ENCODE peak calls at places on chromosomes 7 and 10, in eight cellular contexts. Y, N, L, M, T, P, A and K are unnamed samples.

GRCh38 chr7:37815969-37816371 is 32.4 kb upstream of the NME8 start:
- DNase-seq in A (no peak), M (no peak), T (no peak), L (no peak), Y (no peak), N (no peak), P (no peak), K (no peak)

GRCh38 chr10:63133787-63134557 is 844 bp downstream of the NRBF2 start:
- DNase-seq in T (no peak), P (no peak), L (peak), N (no peak), A (no peak), Y (no peak), M (no peak), K (peak)

GRCh38 chr7:101686030-101686429 is 56.9 kb upstream of the MYL10 start:
- DNase-seq in N (no peak), T (no peak), P (no peak), Y (no peak), L (no peak), A (no peak), M (no peak), K (no peak)

GRCh38 chr7:105647591-105647990 is 66.3 kb upstream of the EFCAB10 start:
- DNase-seq in M (no peak), T (no peak), P (no peak), Y (no peak), N (peak), A (no peak), L (no peak), K (no peak)

GRCh38 chr7:20304366-20304765 is 26.3 kb upstream of the ITGB8 start:
- DNase-seq in L (no peak), Y (no peak), N (no peak), A (no peak), T (no peak), P (no peak), M (no peak), K (no peak)

GRCh38 chr7:50332241-50333176 is 28.0 kb downstream of the IKZF1 start:
- DNase-seq in N (no peak), A (no peak), L (no peak), T (no peak), M (no peak), Y (no peak), P (no peak), K (no peak)

GRCh38 chr7:132216847-132217246 is 359.4 kb downstream of the PLXNA4 start:
- DNase-seq in N (no peak), L (no peak), T (no peak), A (no peak), Y (no peak), P (no peak), M (no peak), K (no peak)

GRCh38 chr10:17029581-17030271 is 99.9 kb downstream of the CUBN start:
- DNase-seq in T (peak), P (no peak), Y (peak), A (no peak), L (peak), N (peak), M (no peak), K (peak)

GRCh38 chr10:77873558-77874380 is 52.8 kb downstream of the DLG5 start:
- DNase-seq in A (no peak), N (peak), T (no peak), M (peak), P (peak), Y (peak), L (peak), K (peak)

GRCh38 chr7:158581440-158582088 is 6.1 kb downstream of the PTPRN2 start:
- DNase-seq in T (no peak), N (no peak), M (no peak), Y (no peak), L (no peak), P (no peak), A (no peak), K (no peak)

GRCh38 chr7:45203459-45203858 is 45.9 kb downstream of the RAMP3 start:
- DNase-seq in A (no peak), T (no peak), N (no peak), L (no peak), Y (no peak), M (no peak), P (no peak), K (no peak)

GRCh38 chr10:27252267-27253000 is 11.8 kb upstream of the ACBD5 start:
- DNase-seq in Y (peak), P (peak), M (no peak), L (peak), T (no peak), A (no peak), N (no peak), K (peak)

GRCh38 chr7:87702326-87702725 is 74.1 kb downstream of the RUNDC3B start:
- DNase-seq in P (no peak), A (no peak), N (no peak), T (no peak), L (peak), M (no peak), Y (no peak), K (peak)

GRCh38 chr7:155753446-155753965 is 58.8 kb downstream of the SHH start:
- DNase-seq in T (no peak), P (no peak), N (no peak), M (no peak), A (no peak), L (no peak), Y (no peak), K (no peak)
- H3K4me3 ChIP-seq in T (no peak), P (peak), N (no peak), M (no peak), A (no peak), L (no peak), Y (no peak), K (no peak)

GRCh38 chr10:3027866-3028265 is 39.5 kb upstream of the PFKP start:
- DNase-seq in P (no peak), L (no peak), N (no peak), A (no peak), M (no peak), Y (no peak), T (no peak), K (no peak)

GRCh38 chr10:3033925-3034324 is 33.4 kb upstream of the PFKP start:
- DNase-seq in N (no peak), A (no peak), T (no peak), P (no peak), L (no peak), Y (no peak), M (no peak), K (no peak)

GRCh38 chr10:3031490-3031889 is 35.9 kb upstream of the PFKP start:
- DNase-seq in T (no peak), L (no peak), M (no peak), N (no peak), P (no peak), Y (no peak), A (no peak), K (no peak)

GRCh38 chr10:3028444-3028843 is 38.9 kb upstream of the PFKP start:
- DNase-seq in P (no peak), N (no peak), Y (no peak), L (no peak), T (no peak), M (no peak), A (no peak), K (no peak)

DNA sequence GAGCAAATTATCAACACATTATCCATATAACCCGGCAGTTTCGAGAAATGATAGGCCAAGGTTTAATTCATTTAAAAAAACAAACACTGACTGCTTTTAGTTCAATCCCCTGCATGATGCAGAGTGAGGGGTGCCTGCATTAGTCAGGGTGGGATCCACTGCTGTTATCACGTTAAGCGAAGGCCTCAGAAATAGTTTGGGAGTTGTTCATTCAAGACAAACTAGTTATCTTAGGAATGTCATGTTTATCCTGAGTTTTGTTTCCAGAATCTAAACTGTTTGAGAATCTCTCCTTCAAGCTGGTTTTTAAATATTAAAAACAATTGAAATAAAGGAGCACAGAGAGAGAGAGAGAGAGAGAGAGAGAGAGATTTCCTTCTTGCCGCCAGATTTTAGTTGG is 36.6 kb upstream of the PFKP start:
- DNase-seq in L (no peak), T (no peak), Y (no peak), P (no peak), N (no peak), M (no peak), A (no peak), K (no peak)
- TF ChIP-seq CTCF in L (no peak), T (no peak), Y (no peak), P (no peak), N (no peak), M (no peak), A (no peak), K (no peak)

GRCh38 chr10:119029613-119030420 is at the start of gene NANOS1:
- DNase-seq in P (no peak), Y (peak), N (no peak), T (no peak), M (no peak), L (no peak), A (no peak), K (peak)
- H3K4me3 ChIP-seq in P (peak), Y (peak), N (peak), T (peak), M (peak), L (peak), A (peak), K (peak)

GRCh38 chr7:72161534-72161933 is 250.6 kb downstream of the CALN1 start:
- DNase-seq in A (no peak), M (no peak), T (no peak), N (no peak), P (no peak), L (no peak), Y (no peak), K (no peak)
- TF ChIP-seq CTCF in A (no peak), M (no peak), T (peak), N (peak), P (peak), L (no peak), Y (no peak), K (no peak)

DNA sequence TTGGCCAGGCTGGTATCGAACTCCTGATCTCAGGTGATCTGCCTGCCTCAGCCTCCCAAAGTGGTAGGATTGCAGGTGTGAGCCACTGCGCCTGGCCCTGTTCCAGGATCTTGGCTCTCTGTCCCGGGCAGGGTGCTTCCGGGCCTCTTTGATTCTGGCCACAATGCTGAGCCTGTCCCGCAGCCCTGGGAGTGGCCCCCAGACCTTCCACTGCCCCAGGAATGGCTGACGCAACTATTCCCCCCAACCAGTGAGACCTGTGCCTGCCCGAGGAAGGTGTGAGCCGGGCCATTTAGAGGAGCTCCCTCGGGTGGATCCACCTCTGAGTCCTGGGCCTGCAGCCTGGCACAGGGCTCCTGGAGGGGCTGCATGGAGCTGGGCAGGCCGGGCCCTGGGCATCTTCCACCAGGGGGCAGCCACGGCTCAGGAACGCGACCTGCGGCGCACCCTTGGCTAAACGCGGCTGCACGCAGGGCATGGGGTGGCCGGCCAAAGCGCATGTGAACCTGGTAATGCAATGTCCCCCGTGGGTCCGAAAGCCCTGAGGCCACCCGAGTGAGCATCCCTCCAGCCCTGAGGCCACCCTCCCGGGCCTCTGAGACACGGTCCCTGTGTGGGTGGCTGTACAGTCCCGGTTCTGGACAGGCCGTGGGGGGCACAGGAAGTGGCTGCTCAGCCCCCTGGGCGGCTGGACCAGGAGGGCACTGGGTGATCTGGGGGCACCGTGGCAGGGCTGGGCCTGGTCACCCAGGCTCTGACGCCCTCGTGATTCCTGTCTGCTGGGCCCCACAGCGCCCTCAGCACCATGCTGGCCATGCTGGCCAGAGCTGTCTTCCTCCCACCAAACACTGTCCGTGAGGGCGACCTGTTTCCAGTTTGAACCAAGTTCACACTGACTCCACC is 24.8 kb downstream of the GRIFIN start:
- DNase-seq in A (no peak), L (peak), M (no peak), T (peak), Y (peak), P (no peak), N (peak), K (peak)
- H3K4me3 ChIP-seq in A (peak), L (peak), M (peak), T (peak), Y (peak), P (no peak), N (peak), K (peak)

DNA sequence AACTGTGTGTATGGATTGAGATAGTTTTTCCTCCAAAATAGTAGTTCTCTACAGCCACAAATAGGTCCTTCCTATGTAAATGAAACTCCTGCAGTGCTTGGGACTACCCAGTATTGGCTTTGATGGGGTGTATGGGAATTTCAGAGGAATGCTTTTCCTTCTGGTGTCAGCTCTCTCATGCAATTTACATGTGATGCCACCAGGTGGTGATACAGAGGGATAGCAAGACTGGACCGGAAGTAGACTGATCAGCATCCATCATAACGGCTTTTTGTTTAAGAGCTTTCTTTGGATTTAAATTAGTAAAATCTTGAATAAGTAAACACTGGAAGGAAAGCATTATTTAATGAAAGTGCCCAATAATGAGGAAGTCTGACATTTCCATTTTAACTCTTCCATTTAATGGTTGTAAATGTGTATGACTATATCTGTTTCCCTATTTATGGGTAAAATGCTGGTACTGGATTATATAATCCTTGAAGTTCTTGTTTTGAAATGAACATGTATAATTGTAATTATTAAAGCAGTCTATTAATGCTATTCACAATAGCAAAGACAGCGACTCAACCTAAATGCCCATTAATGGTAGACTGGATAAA is 22.7 kb downstream of the DYNC1I1 start:
- DNase-seq in Y (no peak), T (peak), L (peak), A (no peak), M (no peak), N (peak), P (peak), K (peak)
- TF ChIP-seq CTCF in Y (peak), T (peak), L (peak), A (no peak), M (peak), N (peak), P (peak), K (peak)

GRCh38 chr7:83153419-83153818 is 9.3 kb downstream of the PCLO start:
- DNase-seq in A (no peak), T (peak), M (no peak), P (no peak), L (no peak), Y (no peak), N (no peak), K (no peak)
- H3K4me3 ChIP-seq in A (no peak), T (no peak), M (no peak), P (no peak), L (no peak), Y (no peak), N (no peak), K (no peak)

DNA sequence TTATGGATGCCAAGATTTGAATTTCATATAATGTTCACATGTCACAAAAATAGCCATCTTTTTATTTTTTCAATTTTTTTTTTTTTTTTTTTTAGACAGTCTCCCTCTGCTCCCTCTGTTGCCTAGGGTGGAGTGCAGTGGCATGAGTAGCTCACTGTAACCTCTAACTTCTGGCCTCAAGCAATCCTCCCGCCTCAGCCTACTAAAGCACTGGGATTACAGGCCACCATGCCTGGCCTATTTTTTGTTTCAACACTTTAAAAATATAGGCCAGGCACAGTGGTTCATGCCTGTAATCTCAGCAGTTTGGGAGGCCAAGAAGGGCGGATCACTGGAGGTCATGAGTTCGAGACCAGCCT is 246.3 kb downstream of the SKIDA1 start:
- DNase-seq in T (no peak), M (no peak), P (no peak), L (no peak), N (no peak), Y (no peak), A (no peak), K (no peak)
- TF ChIP-seq CTCF in T (no peak), M (no peak), P (no peak), L (no peak), N (no peak), Y (no peak), A (no peak), K (no peak)

GRCh38 chr7:91264924-91265681 is 870 bp downstream of the FZD1 start:
- DNase-seq in T (peak), A (no peak), N (no peak), Y (peak), M (no peak), P (no peak), L (peak), K (peak)

GRCh38 chr7:91267558-91267955 is 3.3 kb downstream of the FZD1 start:
- DNase-seq in L (no peak), T (no peak), Y (no peak), N (no peak), P (no peak), A (no peak), M (no peak), K (peak)

GRCh38 chr7:91265693-91266066 is 1.4 kb downstream of the FZD1 start:
- DNase-seq in N (no peak), Y (peak), T (no peak), L (no peak), M (no peak), A (no peak), P (no peak), K (peak)

GRCh38 chr7:91266931-91267557 is 2.8 kb downstream of the FZD1 start:
- DNase-seq in A (no peak), T (no peak), Y (no peak), M (no peak), P (no peak), L (no peak), N (no peak), K (no peak)

GRCh38 chr7:91266067-91266930 is 2.1 kb downstream of the FZD1 start:
- DNase-seq in P (no peak), N (no peak), T (peak), M (no peak), A (no peak), Y (peak), L (no peak), K (peak)
- H3K4me3 ChIP-seq in P (no peak), N (no peak), T (peak), M (peak), A (peak), Y (peak), L (peak), K (peak)

GRCh38 chr7:94666879-94667587 is 11.1 kb upstream of the SGCE start:
- DNase-seq in N (no peak), P (no peak), A (no peak), M (no peak), L (no peak), T (no peak), Y (no peak), K (no peak)
- TF ChIP-seq CTCF in N (no peak), P (no peak), A (no peak), M (no peak), L (no peak), T (no peak), Y (no peak), K (no peak)